ENCODE peak calls at places on chromosome 14, in six cellular contexts. X is endodermal cell, F is omental fat pad, A is Calu3, M is HFF-Myc, W is HFFc6. R is an unnamed sample.

GRCh38 chr14:64845878-64846277 is 33.8 kb downstream of the SPTB start:
- DNase-seq in X (no peak), F (no peak), A (no peak), M (no peak), W (peak), R (peak)

GRCh38 chr14:100283984-100284881 is 22.0 kb downstream of the SLC25A29 start:
- DNase-seq in X (peak), F (no peak), A (no peak), M (no peak), W (no peak), R (no peak)

GRCh38 chr14:105918496-105919262 is 392.3 kb downstream of the TMEM121 start:
- DNase-seq in X (no peak), F (no peak), A (no peak), M (no peak), W (no peak), R (no peak)

GRCh38 chr14:89205137-89205740 is 211.8 kb downstream of the FOXN3 start:
- DNase-seq in X (no peak), F (no peak), A (no peak), M (no peak), W (no peak), R (no peak)

GRCh38 chr14:53278602-53279506 is 125.7 kb upstream of the DDHD1 start:
- DNase-seq in X (no peak), F (no peak), A (no peak), M (peak), W (no peak), R (peak)

GRCh38 chr14:52706286-52706685 is 714 bp upstream of the PSMC6 start:
- DNase-seq in X (no peak), F (no peak), A (peak), M (no peak), W (no peak), R (no peak)

GRCh38 chr14:103930051-103930604 is 1.9 kb downstream of the TDRD9 start:
- DNase-seq in X (no peak), F (no peak), A (no peak), M (no peak), W (no peak), R (no peak)

GRCh38 chr14:22849212-22849819 is 12.9 kb downstream of the MMP14 start:
- DNase-seq in X (peak), F (peak), A (no peak), M (no peak), W (no peak), R (peak)

GRCh38 chr14:54207075-54207474 is 189.7 kb upstream of the CDKN3 start:
- DNase-seq in X (no peak), F (no peak), A (no peak), M (no peak), W (peak), R (peak)

GRCh38 chr14:89401241-89401640 is 15.8 kb downstream of the FOXN3 start:
- DNase-seq in X (no peak), F (no peak), A (no peak), M (no peak), W (no peak), R (no peak)

GRCh38 chr14:33777651-33778050 is 173.2 kb downstream of the EGLN3 start:
- DNase-seq in X (no peak), F (no peak), A (no peak), M (peak), W (peak), R (no peak)

GRCh38 chr14:65243766-65244442 is 141.6 kb upstream of the MAX start:
- DNase-seq in X (no peak), F (no peak), A (peak), M (no peak), W (peak), R (no peak)

GRCh38 chr14:91369628-91370445 is 47.8 kb downstream of the CCDC88C start:
- DNase-seq in X (no peak), F (no peak), A (no peak), M (no peak), W (no peak), R (no peak)

GRCh38 chr14:30193791-30194407 is 266.3 kb upstream of the PRKD1 start:
- DNase-seq in X (no peak), F (no peak), A (no peak), M (no peak), W (peak), R (peak)

GRCh38 chr14:80152166-80152565 is 59.1 kb downstream of the DIO2 start:
- DNase-seq in X (no peak), F (no peak), A (no peak), M (no peak), W (no peak), R (no peak)

GRCh38 chr14:69042309-69043006 is 63.4 kb upstream of the ACTN1 start:
- DNase-seq in X (no peak), F (no peak), A (no peak), M (no peak), W (no peak), R (no peak)

GRCh38 chr14:98182385-98183055 is 1089.5 kb downstream of the BCL11B start:
- DNase-seq in X (no peak), F (no peak), A (no peak), M (no peak), W (no peak), R (peak)

GRCh38 chr14:91420686-91421085 is 3.1 kb upstream of the CCDC88C start:
- DNase-seq in X (no peak), F (no peak), A (no peak), M (no peak), W (no peak), R (no peak)

GRCh38 chr14:38877744-38878388 is 225.2 kb downstream of the SEC23A start:
- DNase-seq in X (no peak), F (no peak), A (no peak), M (no peak), W (no peak), R (no peak)

GRCh38 chr14:58072288-58073071 is 79.5 kb downstream of the ARMH4 start:
- DNase-seq in X (peak), F (no peak), A (peak), M (no peak), W (peak), R (peak)

GRCh38 chr14:91126761-91127160 is 12.9 kb downstream of the DGLUCY start:
- DNase-seq in X (no peak), F (no peak), A (no peak), M (no peak), W (no peak), R (no peak)

GRCh38 chr14:104610749-104611310 is 6.3 kb upstream of the TMEM179 start:
- DNase-seq in X (peak), F (no peak), A (no peak), M (no peak), W (no peak), R (no peak)

GRCh38 chr14:99527427-99528076 is 46.3 kb downstream of the CCNK start:
- DNase-seq in X (no peak), F (no peak), A (no peak), M (no peak), W (no peak), R (no peak)

GRCh38 chr14:41280745-41281144 is 325.9 kb upstream of the LRFN5 start:
- DNase-seq in X (no peak), F (no peak), A (no peak), M (no peak), W (no peak), R (no peak)

GRCh38 chr14:22303589-22304195 is 285.3 kb downstream of the DAD1 start:
- DNase-seq in X (no peak), F (no peak), A (no peak), M (no peak), W (no peak), R (no peak)

GRCh38 chr14:32167907-32168306 is 33.9 kb upstream of the RNU6-7 start:
- DNase-seq in X (no peak), F (no peak), A (no peak), M (no peak), W (no peak), R (peak)

GRCh38 chr14:100640481-100641273 is 53.5 kb upstream of the BEGAIN start:
- DNase-seq in X (no peak), F (no peak), A (no peak), M (no peak), W (no peak), R (peak)

GRCh38 chr14:100653409-100653808 is 66.2 kb upstream of the BEGAIN start:
- DNase-seq in X (peak), F (no peak), A (no peak), M (no peak), W (no peak), R (no peak)

GRCh38 chr14:97477353-97477752 is 680.2 kb downstream of the VRK1 start:
- DNase-seq in X (no peak), F (no peak), A (no peak), M (no peak), W (no peak), R (no peak)

GRCh38 chr14:69727860-69728259 is 39.1 kb upstream of the SRSF5 start:
- DNase-seq in X (no peak), F (no peak), A (no peak), M (no peak), W (no peak), R (no peak)

GRCh38 chr14:35526962-35527361 is 7.0 kb upstream of the INSM2 start:
- DNase-seq in X (no peak), F (no peak), A (no peak), M (no peak), W (no peak), R (no peak)

DNA sequence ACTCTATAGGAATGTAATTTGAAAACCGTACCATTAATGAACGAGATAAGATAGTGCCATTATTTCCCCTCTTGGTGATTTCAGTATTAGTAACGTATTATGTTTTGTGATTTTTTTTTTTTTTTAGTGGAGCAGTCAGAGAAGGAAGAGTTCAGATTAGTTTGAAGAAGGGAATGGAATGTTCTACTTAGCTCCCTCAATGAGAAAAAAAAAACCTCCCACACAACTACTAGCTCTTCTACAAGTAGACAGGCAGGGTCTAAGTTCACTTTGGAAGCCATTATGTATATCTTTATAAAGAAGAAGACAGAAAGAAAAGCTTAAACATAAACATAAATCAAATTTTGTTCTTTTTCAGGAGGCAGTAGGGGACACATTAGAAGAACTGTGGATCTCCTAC is 27.3 kb downstream of the PNMA1 start:
- DNase-seq in X (no peak), F (no peak), A (no peak), M (no peak), W (no peak), R (no peak)
- TF ChIP-seq CTCF in X (no peak), F (no peak), A (no peak), M (no peak), W (no peak), R (no peak)

GRCh38 chr14:20343092-20343854 is at the start of gene PARP2:
- DNase-seq in X (peak), F (peak), A (peak), M (peak), W (peak), R (peak)
- TF ChIP-seq CTCF in X (no peak), F (no peak), A (no peak), M (no peak), W (peak), R (no peak)

GRCh38 chr14:37563189-37563588 is 31.9 kb downstream of the FOXA1 start:
- DNase-seq in X (no peak), F (no peak), A (no peak), M (no peak), W (no peak), R (no peak)

GRCh38 chr14:37569729-37570128 is 25.3 kb downstream of the FOXA1 start:
- DNase-seq in X (no peak), F (no peak), A (no peak), M (no peak), W (no peak), R (no peak)

GRCh38 chr14:37571391-37571790 is 23.7 kb downstream of the FOXA1 start:
- DNase-seq in X (no peak), F (no peak), A (no peak), M (no peak), W (no peak), R (no peak)

GRCh38 chr14:37566811-37567371 is 28.2 kb downstream of the FOXA1 start:
- DNase-seq in X (no peak), F (no peak), A (peak), M (no peak), W (no peak), R (peak)

GRCh38 chr14:37565550-37565949 is 29.5 kb downstream of the FOXA1 start:
- DNase-seq in X (no peak), F (no peak), A (peak), M (no peak), W (no peak), R (no peak)
- TF ChIP-seq CTCF in X (peak), F (no peak), A (peak), M (peak), W (peak), R (no peak)

GRCh38 chr14:93212432-93212831 is 5.4 kb downstream of the UBR7 start:
- DNase-seq in X (no peak), F (no peak), A (no peak), M (no peak), W (no peak), R (no peak)

GRCh38 chr14:93201155-93201704 is 5.6 kb downstream of the GON7 start:
- DNase-seq in X (no peak), F (no peak), A (no peak), M (no peak), W (no peak), R (no peak)

GRCh38 chr14:93207468-93208308 is 632 bp downstream of the UBR7 start:
- DNase-seq in X (peak), F (no peak), A (peak), M (no peak), W (peak), R (peak)

GRCh38 chr14:93206793-93207467 is at the start of the genes GON7 and UBR7:
- DNase-seq in X (peak), F (peak), A (peak), M (peak), W (peak), R (peak)
- TF ChIP-seq CTCF in X (no peak), F (no peak), A (no peak), M (no peak), W (peak), R (no peak)

GRCh38 chr14:76773188-76773885 is 12.1 kb downstream of the VASH1 start:
- DNase-seq in X (peak), F (no peak), A (peak), M (peak), W (peak), R (peak)
- TF ChIP-seq CTCF in X (no peak), F (no peak), A (no peak), M (no peak), W (peak), R (no peak)